ENCODE peak calls at places on chromosomes 5 and 9, in four cellular contexts. One of them, this sample, is unnamed.

GRCh38 chr5:68240771-68241170 is 25.2 kb downstream of the PIK3R1 start:
- DNase-seq in neuronal stem cell: no peak
- DNase-seq in IMR-90: no peak
- DNase-seq in H9: no peak
- DNase-seq in this sample: no peak

GRCh38 chr5:66633754-66634153 is 37.6 kb downstream of the MAST4 start:
- DNase-seq in H9: no peak
- DNase-seq in neuronal stem cell: peak
- DNase-seq in IMR-90: no peak
- DNase-seq in this sample: no peak

GRCh38 chr9:113556877-113557593 is 93.5 kb downstream of the RGS3 start:
- DNase-seq in neuronal stem cell: no peak
- DNase-seq in IMR-90: peak
- DNase-seq in H9: no peak
- DNase-seq in this sample: peak

GRCh38 chr9:33315371-33315770 is 25.1 kb downstream of the NFX1 start:
- DNase-seq in IMR-90: no peak
- DNase-seq in H9: no peak
- DNase-seq in neuronal stem cell: no peak
- DNase-seq in this sample: no peak

GRCh38 chr5:643811-644271 is 31.7 kb downstream of the CEP72 start:
- DNase-seq in neuronal stem cell: no peak
- DNase-seq in H9: no peak
- DNase-seq in IMR-90: no peak
- DNase-seq in this sample: no peak

GRCh38 chr9:21854594-21854993 is 52.2 kb downstream of the MTAP start:
- DNase-seq in H9: no peak
- DNase-seq in neuronal stem cell: no peak
- DNase-seq in IMR-90: peak
- DNase-seq in this sample: peak

GRCh38 chr9:119257592-119257991 is 111.6 kb downstream of the BRINP1 start:
- DNase-seq in neuronal stem cell: no peak
- DNase-seq in IMR-90: no peak
- DNase-seq in H9: no peak
- DNase-seq in this sample: no peak

GRCh38 chr5:61182449-61182848 is 20.2 kb upstream of the SMIM15 start:
- DNase-seq in IMR-90: peak
- DNase-seq in H9: no peak
- DNase-seq in neuronal stem cell: no peak
- DNase-seq in this sample: peak

GRCh38 chr5:79025054-79025465 is 40.0 kb upstream of the ARSB start:
- DNase-seq in H9: peak
- DNase-seq in neuronal stem cell: peak
- DNase-seq in IMR-90: peak
- DNase-seq in this sample: peak
- H4K8ac ChIP-seq in H9: no peak
- H4K8ac ChIP-seq in neuronal stem cell: no peak
- H4K8ac ChIP-seq in IMR-90: peak
- H4K8ac ChIP-seq in this sample: peak

GRCh38 chr5:74233091-74233490 is 407.4 kb downstream of the ENC1 start:
- DNase-seq in H9: no peak
- DNase-seq in neuronal stem cell: no peak
- DNase-seq in IMR-90: no peak
- DNase-seq in this sample: peak
- H4K91ac ChIP-seq in H9: no peak
- H4K91ac ChIP-seq in neuronal stem cell: no peak
- H4K91ac ChIP-seq in IMR-90: peak
- H4K91ac ChIP-seq in this sample: no peak

DNA sequence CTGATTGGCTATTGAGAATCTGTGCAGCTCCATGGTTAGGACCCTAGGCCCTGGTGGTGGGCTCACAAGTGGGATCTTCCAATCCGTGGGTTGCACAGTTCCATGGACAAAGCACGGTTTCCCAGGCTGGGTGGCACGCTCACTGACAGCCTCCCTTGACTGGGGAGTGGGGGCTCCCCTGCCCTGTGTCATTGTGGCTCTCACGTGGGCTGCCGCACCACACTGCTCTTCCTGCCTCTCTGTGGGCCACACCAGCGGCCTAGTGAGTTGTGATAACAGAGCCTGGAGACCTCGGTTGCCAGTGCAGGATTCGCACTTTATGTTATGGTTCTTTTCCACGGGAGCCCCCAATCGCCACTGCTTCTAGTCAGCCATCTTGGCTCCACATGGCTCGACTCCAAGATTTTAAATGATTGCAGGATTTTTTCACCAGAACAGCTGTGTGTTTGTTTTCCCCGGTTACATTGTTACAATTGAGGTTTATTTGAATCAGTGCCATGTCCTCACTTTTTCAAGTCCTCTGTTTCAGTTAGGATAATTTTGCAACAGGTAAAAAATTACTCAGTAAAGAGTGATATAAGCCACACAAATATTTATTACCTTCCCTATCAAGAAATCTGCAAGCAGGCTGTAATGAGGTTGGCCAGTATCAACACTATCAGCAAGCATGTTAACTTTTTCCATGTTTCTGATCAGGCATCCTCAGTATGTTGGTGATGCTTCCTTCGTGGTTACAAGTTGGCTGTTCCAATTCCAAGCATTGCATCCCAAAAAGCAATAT is 253.8 kb downstream of the ZNF608 start:
- DNase-seq in H9: no peak
- DNase-seq in neuronal stem cell: no peak
- DNase-seq in IMR-90: no peak
- DNase-seq in this sample: no peak
- H3K4ac ChIP-seq in H9: no peak
- H3K4ac ChIP-seq in neuronal stem cell: peak
- H3K4ac ChIP-seq in IMR-90: no peak
- H3K4ac ChIP-seq in this sample: no peak

DNA sequence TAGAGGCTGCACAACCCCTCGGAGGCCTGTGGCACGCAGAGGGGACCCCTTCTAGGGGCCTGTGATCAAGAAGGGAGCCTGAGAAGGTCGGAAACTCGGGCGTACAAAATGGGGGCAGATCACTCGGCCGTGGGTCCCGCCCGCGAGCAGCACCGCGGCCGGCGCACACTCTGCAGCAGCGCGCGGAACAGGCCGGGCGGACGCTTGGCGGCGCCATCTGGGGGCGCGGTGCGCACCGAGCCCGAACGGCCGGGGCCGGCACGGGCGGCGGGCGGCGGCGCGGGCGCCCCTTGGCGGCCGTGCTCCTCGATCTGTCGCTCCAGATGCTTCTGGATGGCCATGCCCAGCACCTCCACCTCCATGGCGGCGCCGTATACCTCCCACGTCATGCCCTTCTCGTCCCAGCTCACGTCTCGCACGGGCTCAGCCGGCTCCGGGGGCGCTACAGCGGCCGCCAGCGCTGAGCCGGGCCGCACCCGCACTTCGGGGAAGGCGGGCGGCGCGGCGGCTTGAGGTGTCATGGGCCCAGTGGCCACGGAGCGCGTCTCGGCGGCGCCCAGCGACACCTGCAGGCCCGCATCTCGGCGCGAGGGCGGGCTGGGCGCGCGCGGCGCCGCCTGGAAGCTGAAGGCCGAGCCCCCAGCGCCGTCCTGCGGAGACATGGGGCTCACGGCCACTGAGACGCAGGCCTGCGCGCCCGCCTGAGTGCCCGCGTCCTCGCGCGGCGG is 13.1 kb downstream of the GPRIN1 start:
- DNase-seq in neuronal stem cell: no peak
- DNase-seq in H9: peak
- DNase-seq in IMR-90: no peak
- DNase-seq in this sample: peak
- H4K8ac ChIP-seq in neuronal stem cell: no peak
- H4K8ac ChIP-seq in H9: no peak
- H4K8ac ChIP-seq in IMR-90: no peak
- H4K8ac ChIP-seq in this sample: no peak

This sample was measured in mesenchymal stem cell.